ENCODE peak calls at places on chromosome 6, in four cellular contexts. Z, A, W and T are unnamed samples.

GRCh38 chr6:143117108-143117507 is 56.4 kb downstream of the AIG1 start:
- DNase-seq in Z (no peak), A (no peak), W (no peak), T (no peak)

GRCh38 chr6:28807682-28808280 is 116.0 kb downstream of the TRIM27 start:
- DNase-seq in Z (peak), A (peak), W (peak), T (no peak)

GRCh38 chr6:105889902-105890301 is 196.2 kb upstream of the PRDM1 start:
- DNase-seq in Z (no peak), A (no peak), W (no peak), T (no peak)

GRCh38 chr6:139325003-139325600 is 33.3 kb upstream of the TXLNB start:
- DNase-seq in Z (no peak), A (no peak), W (no peak), T (no peak)

GRCh38 chr6:31272431-31272830 is 539 bp upstream of the HLA-C start:
- DNase-seq in Z (no peak), A (no peak), W (no peak), T (no peak)

GRCh38 chr6:149082320-149082719 is 235.2 kb upstream of the TAB2 start:
- DNase-seq in Z (peak), A (peak), W (peak), T (no peak)

GRCh38 chr6:56570434-56571359 is 72.0 kb downstream of the DST start:
- DNase-seq in Z (no peak), A (no peak), W (peak), T (no peak)

GRCh38 chr6:27237089-27237723 is 10.3 kb upstream of the PRSS16 start:
- DNase-seq in Z (peak), A (peak), W (peak), T (no peak)

GRCh38 chr6:167919349-167919748 is 78.1 kb upstream of the KIF25 start:
- DNase-seq in Z (no peak), A (no peak), W (no peak), T (no peak)

GRCh38 chr6:126657556-126658129 is 317.7 kb downstream of the CENPW start:
- DNase-seq in Z (no peak), A (no peak), W (peak), T (no peak)

GRCh38 chr6:163635731-163636344 is 221.3 kb downstream of the QKI start:
- DNase-seq in Z (no peak), A (peak), W (no peak), T (no peak)
- TF ChIP-seq KDM1A in Z (no peak), A (no peak), W (no peak), T (no peak)

DNA sequence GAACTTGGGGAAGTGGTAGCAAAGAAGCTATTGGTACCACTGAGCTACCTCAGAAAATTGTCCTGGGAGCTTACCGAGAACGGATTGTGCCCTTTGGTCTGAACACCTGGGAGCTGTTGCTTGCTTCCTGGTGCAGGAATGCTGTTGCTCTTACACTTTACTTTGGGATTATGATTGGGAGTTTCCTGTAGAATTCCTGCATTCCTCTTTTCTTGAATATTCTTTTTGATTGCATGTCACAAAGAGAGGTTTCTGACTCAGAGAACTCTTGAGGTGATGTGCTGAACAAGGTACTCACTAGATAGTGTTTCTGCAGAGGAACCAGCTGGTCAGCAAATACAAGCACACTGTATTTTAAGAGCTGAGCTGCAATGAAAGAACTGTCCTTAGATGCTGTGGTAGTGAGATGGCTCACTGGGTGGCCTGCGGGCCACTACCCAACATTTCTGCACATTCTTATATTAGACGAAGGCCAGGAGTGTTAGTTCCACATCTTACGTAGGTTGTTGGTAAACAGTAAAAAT is 35.0 kb downstream of the LRRC1 start:
- DNase-seq in Z (no peak), A (no peak), W (peak), T (no peak)
- TF ChIP-seq HDAC6 in Z (no peak), A (no peak), W (no peak), T (no peak)

DNA sequence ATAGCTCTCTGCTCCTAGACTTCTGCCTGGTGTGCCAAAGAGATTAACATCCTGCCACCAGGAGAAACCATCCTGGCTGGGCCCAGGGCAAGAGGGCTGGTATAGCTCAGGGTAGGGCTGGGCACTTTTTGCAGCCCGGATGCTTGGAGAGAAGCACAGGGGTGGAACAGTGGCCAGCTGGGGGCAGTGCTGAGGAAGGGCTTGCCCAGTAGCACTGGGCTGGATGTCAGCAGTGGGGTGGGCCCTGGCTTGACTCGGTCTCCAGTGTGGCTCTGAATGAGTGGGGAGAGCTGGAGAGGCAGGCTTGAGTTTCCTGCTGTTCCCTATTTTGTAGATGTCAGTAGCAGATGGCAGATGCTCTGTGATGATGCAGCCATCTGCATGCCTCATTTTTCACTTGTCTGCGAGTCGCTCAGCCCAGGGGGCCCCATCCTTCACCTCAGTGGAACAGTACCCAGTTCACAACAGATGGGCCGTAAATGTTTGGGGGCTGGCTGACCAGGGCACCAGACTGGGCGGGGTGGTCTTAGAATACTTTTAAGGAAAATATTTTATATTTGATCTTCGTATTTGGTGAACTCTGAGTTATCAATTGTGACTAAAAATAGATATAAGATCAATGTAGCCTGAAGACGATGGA is 56.4 kb upstream of the TULP1 start:
- DNase-seq in Z (no peak), A (peak), W (peak), T (no peak)
- TF ChIP-seq CREB1 in Z (no peak), A (peak), W (no peak), T (no peak)

GRCh38 chr6:40585661-40586269 is 1.4 kb downstream of the LRFN2 start:
- DNase-seq in Z (no peak), A (peak), W (no peak), T (no peak)
- TF ChIP-seq KDM1A in Z (no peak), A (no peak), W (no peak), T (no peak)

DNA sequence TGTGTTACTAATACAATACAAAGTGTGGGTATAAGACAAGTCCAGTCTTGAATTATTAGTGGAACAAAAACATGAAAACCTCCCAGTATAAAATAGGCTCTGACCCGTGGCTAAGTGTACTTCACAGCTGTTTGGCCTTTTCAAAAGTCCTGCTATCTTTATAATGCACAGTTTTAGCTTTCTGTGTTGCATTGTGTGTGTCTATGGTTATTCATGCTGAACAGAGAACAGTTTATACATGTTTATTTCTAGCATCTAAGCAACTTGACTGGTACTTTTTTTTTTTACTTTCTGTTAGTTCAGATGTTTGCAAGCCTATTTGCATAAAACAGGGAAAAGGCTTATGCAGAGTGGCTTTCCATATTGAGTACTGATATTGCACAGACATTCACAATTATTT is 119.2 kb upstream of the CCN2 start:
- DNase-seq in Z (no peak), A (no peak), W (no peak), T (no peak)
- TF ChIP-seq HDAC6 in Z (no peak), A (no peak), W (no peak), T (no peak)

DNA sequence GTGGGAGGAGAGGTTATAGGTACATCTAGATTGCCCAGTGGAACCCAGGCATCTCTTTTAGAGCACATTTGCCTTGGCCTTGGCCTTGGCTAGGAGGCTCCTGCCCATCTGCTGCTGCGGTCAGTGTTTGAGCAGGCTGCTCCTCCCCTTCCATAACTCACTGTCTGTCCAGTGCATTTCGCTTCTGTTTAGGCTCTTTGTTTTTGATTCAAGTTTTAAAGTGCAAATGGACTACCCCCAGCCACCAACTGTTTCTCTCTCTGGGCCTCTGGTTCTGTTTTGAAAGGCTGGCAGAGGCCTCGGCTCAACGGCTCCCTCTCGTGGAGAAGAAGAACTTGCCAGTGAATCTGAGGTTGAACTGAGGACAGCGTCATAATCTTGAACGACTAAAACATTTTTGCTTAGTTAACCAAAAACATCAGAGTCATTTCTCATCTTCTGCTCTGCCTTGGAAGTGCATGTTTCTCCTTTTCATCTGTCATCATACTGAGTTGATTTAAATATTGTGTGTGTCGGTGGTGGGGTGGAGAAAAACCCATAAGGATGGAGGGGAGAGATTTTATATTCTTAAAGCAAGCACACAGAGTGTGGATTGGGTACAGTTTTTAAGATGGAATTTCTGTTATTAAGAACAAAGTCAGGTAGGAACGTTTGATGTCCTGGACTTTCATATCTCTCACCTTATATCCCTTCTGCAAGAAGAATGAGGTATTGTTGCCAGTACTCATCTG is 171.4 kb downstream of the DTNBP1 start:
- DNase-seq in Z (peak), A (peak), W (peak), T (peak)
- TF ChIP-seq CREB1 in Z (no peak), A (no peak), W (no peak), T (no peak)

GRCh38 chr6:43951063-43951755 is 176.0 kb downstream of the MRPL14 start:
- DNase-seq in Z (peak), A (peak), W (peak), T (no peak)
- TF ChIP-seq KDM1A in Z (no peak), A (no peak), W (no peak), T (no peak)

DNA sequence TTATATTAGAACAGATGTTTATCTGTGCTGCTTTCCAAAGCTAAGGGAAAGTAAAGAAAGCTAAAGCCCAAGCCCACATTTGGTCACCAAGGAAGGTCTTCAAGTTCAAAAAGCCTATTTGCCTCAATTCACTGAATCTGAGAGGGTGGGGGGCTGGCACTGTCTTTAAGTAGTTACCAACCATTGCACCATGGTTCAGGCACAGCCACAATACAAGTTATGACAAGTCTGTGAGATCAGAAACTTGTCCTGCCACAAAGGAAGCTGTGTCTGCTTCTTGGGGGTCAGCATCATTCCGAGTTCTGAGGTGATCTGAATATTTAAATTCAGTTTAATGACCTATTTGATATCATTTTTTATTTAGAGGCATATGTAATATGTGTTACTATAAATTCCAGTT is 78.3 kb upstream of the OPRM1 start:
- DNase-seq in Z (no peak), A (no peak), W (no peak), T (no peak)
- TF ChIP-seq HDAC6 in Z (no peak), A (no peak), W (no peak), T (no peak)

GRCh38 chr6:11276911-11277274 is 44.4 kb upstream of the NEDD9 start:
- DNase-seq in Z (no peak), A (no peak), W (no peak), T (no peak)
- TF ChIP-seq CREB1 in Z (no peak), A (no peak), W (no peak), T (no peak)